ENCODE peak calls at places on chromosomes 11 and 22, in seven cellular contexts. R is colonic mucosa; G is T1000; B is CD8-positive, alpha-beta memory T cell; Z is AG09319; Q is stimulated activated CD8-positive, alpha-beta memory T cell treated with anti-CD3 and anti-CD28 coated beads, Interleukin-15, amount 100 ng/mL, for 24 hours; F is Peyer's patch. Y is an unnamed sample.

GRCh38 chr22:48898524-48899377 is 928.9 kb downstream of the BRD1 start:
- DNase-seq in R (peak; percentile 9), B (no peak), F (no peak), Q (no peak), G (no peak), Z (no peak), Y (no peak)

GRCh38 chr11:75820636-75821035 is 5.6 kb downstream of the UVRAG start:
- DNase-seq in Z (no peak), Q (no peak), F (no peak), R (no peak), G (no peak), B (no peak), Y (no peak)

GRCh38 chr11:111303476-111303875 is 5.1 kb downstream of the POU2AF3 start:
- DNase-seq in Z (no peak), F (no peak), B (no peak), G (no peak), Q (no peak), R (peak; percentile 78), Y (no peak)

GRCh38 chr11:17859552-17859951 is 125.0 kb downstream of the KCNC1 start:
- DNase-seq in Z (no peak), Q (no peak), R (no peak), G (no peak), F (no peak), B (no peak), Y (no peak)

GRCh38 chr22:45577746-45578523 is 75.3 kb downstream of the FBLN1 start:
- DNase-seq in Q (peak; percentile 76), F (peak; percentile 60), G (peak; percentile 56), Z (peak; percentile 44), B (peak; percentile 73), R (peak; percentile 86), Y (peak; percentile 41)

GRCh38 chr11:36186340-36186739 is 102.9 kb downstream of the COMMD9 start:
- DNase-seq in F (no peak), R (no peak), B (no peak), Q (no peak), G (no peak), Z (peak; percentile 78), Y (peak; percentile 61)

GRCh38 chr22:26646158-26646557 is 11.2 kb upstream of the MIAT start:
- DNase-seq in R (no peak), G (no peak), F (no peak), B (no peak), Z (no peak), Q (no peak), Y (no peak)

GRCh38 chr22:33381531-33382406 is 323.6 kb upstream of the SYN3 start:
- DNase-seq in B (no peak), R (no peak), Q (no peak), F (no peak), G (no peak), Z (no peak), Y (no peak)

GRCh38 chr22:45562537-45563361 is 60.1 kb downstream of the FBLN1 start:
- DNase-seq in Z (no peak), F (no peak), R (no peak), B (no peak), G (no peak), Q (no peak), Y (no peak)

GRCh38 chr22:35422936-35423335 is 23.0 kb downstream of the MCM5 start:
- DNase-seq in G (no peak), R (no peak), F (no peak), Z (no peak), Q (no peak), B (no peak), Y (no peak)

GRCh38 chr11:107490836-107491235 is 33.2 kb upstream of the CWF19L2 start:
- DNase-seq in B (no peak), R (no peak), Q (no peak), G (no peak), Z (no peak), F (no peak), Y (no peak)

GRCh38 chr11:134557571-134558257 is 145.7 kb upstream of the B3GAT1 start:
- DNase-seq in F (no peak), Z (no peak), Q (no peak), B (no peak), R (no peak), G (no peak), Y (no peak)

Y was measured in AG04450.